ENCODE peak calls at places on chromosomes 13 and 19, in six cellular contexts. Q is left lung; A is CD4-positive, alpha-beta T cell; T is tibial nerve; F is nephron progenitor cell; J is cardiac fibroblast. S is an unnamed sample.

GRCh38 chr19:1085676-1086442 is 9.3 kb downstream of the POLR2E start:
- DNase-seq in Q (no peak), J (no peak), T (no peak), F (no peak), A (no peak), S (no peak)

GRCh38 chr13:100610399-100611347 is 22.1 kb upstream of the GGACT start:
- DNase-seq in Q (no peak), F (no peak), A (no peak), J (no peak), T (no peak), S (no peak)

GRCh38 chr13:44768233-44768632 is 192.1 kb upstream of the TSC22D1 start:
- DNase-seq in T (no peak), A (no peak), Q (no peak), F (no peak), J (peak; percentile 30), S (no peak)

GRCh38 chr13:54657588-54657987 is 1629.0 kb downstream of the OLFM4 start:
- DNase-seq in T (no peak), F (no peak), A (no peak), Q (no peak), J (no peak), S (no peak)

GRCh38 chr19:45179063-45179847 is 671 bp downstream of the BLOC1S3 start:
- DNase-seq in J (peak; percentile 42), A (peak; percentile 18), Q (peak; percentile 44), F (peak; percentile 61), T (no peak), S (no peak)

GRCh38 chr13:79724348-79725103 is 243.6 kb downstream of the NDFIP2 start:
- DNase-seq in J (peak; percentile 10), F (no peak), Q (no peak), T (no peak), A (no peak), S (no peak)

GRCh38 chr19:4034048-4035017 is 26.8 kb downstream of the PIAS4 start:
- DNase-seq in T (no peak), A (no peak), F (no peak), Q (no peak), J (no peak), S (no peak)

GRCh38 chr13:21020176-21020575 is 41.2 kb downstream of the LATS2 start:
- DNase-seq in Q (no peak), A (no peak), F (no peak), T (no peak), J (no peak), S (no peak)

GRCh38 chr13:98258226-98258625 is 81.2 kb upstream of the RNF113B start:
- DNase-seq in Q (no peak), F (no peak), A (no peak), J (no peak), T (no peak), S (no peak)

GRCh38 chr19:11152318-11153062 is 3.1 kb downstream of the SPC24 start:
- DNase-seq in J (peak; percentile 95), F (no peak), Q (no peak), T (peak; percentile 77), A (no peak), S (no peak)

GRCh38 chr19:56015756-56016155 is 29.2 kb downstream of the NLRP5 start:
- DNase-seq in F (peak; percentile 2), T (no peak), A (no peak), Q (no peak), J (no peak), S (no peak)

GRCh38 chr19:37007587-37008220 is 70.5 kb upstream of the ZNF420 start:
- DNase-seq in F (no peak), T (no peak), Q (peak; percentile 59), J (peak; percentile 33), A (peak; percentile 36), S (no peak)

GRCh38 chr19:39270091-39270871 is 2.1 kb downstream of the IFNL2 start:
- DNase-seq in A (no peak), F (no peak), Q (no peak), T (no peak), J (no peak), S (no peak)

GRCh38 chr13:49895826-49896225 is 40.3 kb downstream of the SPRYD7 start:
- DNase-seq in A (no peak), T (no peak), F (no peak), J (no peak), Q (no peak), S (no peak)

GRCh38 chr13:23558675-23559536 is 11.3 kb upstream of the TNFRSF19 start:
- DNase-seq in Q (peak; percentile 63), A (no peak), F (no peak), T (peak; percentile 50), J (peak; percentile 96), S (no peak)

GRCh38 chr13:39364797-39365468 is 238.1 kb downstream of the LHFPL6 start:
- DNase-seq in F (peak; percentile 26), Q (no peak), J (no peak), A (no peak), T (no peak), S (no peak)

GRCh38 chr19:46674416-46675178 is 13.6 kb upstream of the DACT3 start:
- DNase-seq in F (peak; percentile 20), T (no peak), Q (no peak), J (no peak), A (no peak), S (peak; percentile 13)

GRCh38 chr13:59094149-59094548 is 1069.6 kb downstream of the DIAPH3 start:
- DNase-seq in T (no peak), A (no peak), Q (no peak), F (no peak), J (no peak), S (no peak)

GRCh38 chr13:59689057-59689456 is 474.7 kb downstream of the DIAPH3 start:
- DNase-seq in Q (no peak), J (no peak), A (no peak), T (no peak), F (no peak), S (no peak)

GRCh38 chr19:47418595-47419036 is 711 bp downstream of the MEIS3 start:
- DNase-seq in A (no peak), T (no peak), Q (no peak), F (peak; percentile 31), J (no peak), S (no peak)

GRCh38 chr13:95420501-95420900 is 119.2 kb upstream of the ABCC4 start:
- DNase-seq in Q (no peak), J (no peak), A (no peak), F (no peak), T (no peak), S (peak; percentile 24)

GRCh38 chr19:58372311-58373133 is 8.3 kb downstream of the ZNF837 start:
- DNase-seq in F (no peak), A (no peak), T (no peak), J (no peak), Q (no peak), S (no peak)

GRCh38 chr13:113852536-113853517 is 11.0 kb downstream of the GAS6 start:
- DNase-seq in A (no peak), J (no peak), F (no peak), T (no peak), Q (peak; percentile 28), S (no peak)

GRCh38 chr13:47903836-47904235 is 97.2 kb downstream of the SUCLA2 start:
- DNase-seq in A (no peak), Q (no peak), T (no peak), J (peak; percentile 52), F (no peak), S (no peak)

GRCh38 chr13:102300379-102300778 is 101.5 kb downstream of the FGF14 start:
- DNase-seq in T (no peak), J (no peak), Q (no peak), F (no peak), A (no peak), S (no peak)

GRCh38 chr19:39553082-39553652 is 13.2 kb upstream of the EID2 start:
- DNase-seq in A (no peak), T (no peak), F (no peak), Q (no peak), J (no peak), S (no peak)

GRCh38 chr13:43033038-43033437 is 9.7 kb downstream of the DNAJC15 start:
- DNase-seq in T (no peak), F (no peak), A (no peak), J (no peak), Q (no peak), S (no peak)

GRCh38 chr19:31364956-31365355 is 15.7 kb upstream of the TSHZ3 start:
- DNase-seq in Q (no peak), A (no peak), T (no peak), J (no peak), F (no peak), S (no peak)
- TF ChIP-seq CTCF in Q (no peak), A (no peak), T (no peak), J (no peak), F (no peak), S (no peak)

GRCh38 chr19:53900191-53900860 is 8.8 kb upstream of the CACNG7 start:
- DNase-seq in Q (no peak), A (no peak), J (no peak), F (no peak), T (no peak), S (no peak)
- TF ChIP-seq CTCF in Q (no peak), A (no peak), J (no peak), F (no peak), T (no peak), S (no peak)

GRCh38 chr19:16518061-16518460 is 21.9 kb downstream of the C19orf44 start:
- DNase-seq in A (no peak), T (no peak), F (no peak), J (no peak), Q (no peak), S (no peak)

GRCh38 chr19:16516923-16517610 is 20.9 kb downstream of the C19orf44 start:
- DNase-seq in Q (no peak), F (no peak), T (no peak), A (no peak), J (no peak), S (no peak)

GRCh38 chr19:16520074-16520973 is 21.9 kb downstream of the CHERP start:
- DNase-seq in T (no peak), A (no peak), Q (no peak), F (no peak), J (no peak), S (no peak)

GRCh38 chr19:16519230-16519687 is 23.0 kb downstream of the CHERP start:
- DNase-seq in J (no peak), Q (no peak), A (no peak), T (no peak), F (no peak), S (no peak)

DNA sequence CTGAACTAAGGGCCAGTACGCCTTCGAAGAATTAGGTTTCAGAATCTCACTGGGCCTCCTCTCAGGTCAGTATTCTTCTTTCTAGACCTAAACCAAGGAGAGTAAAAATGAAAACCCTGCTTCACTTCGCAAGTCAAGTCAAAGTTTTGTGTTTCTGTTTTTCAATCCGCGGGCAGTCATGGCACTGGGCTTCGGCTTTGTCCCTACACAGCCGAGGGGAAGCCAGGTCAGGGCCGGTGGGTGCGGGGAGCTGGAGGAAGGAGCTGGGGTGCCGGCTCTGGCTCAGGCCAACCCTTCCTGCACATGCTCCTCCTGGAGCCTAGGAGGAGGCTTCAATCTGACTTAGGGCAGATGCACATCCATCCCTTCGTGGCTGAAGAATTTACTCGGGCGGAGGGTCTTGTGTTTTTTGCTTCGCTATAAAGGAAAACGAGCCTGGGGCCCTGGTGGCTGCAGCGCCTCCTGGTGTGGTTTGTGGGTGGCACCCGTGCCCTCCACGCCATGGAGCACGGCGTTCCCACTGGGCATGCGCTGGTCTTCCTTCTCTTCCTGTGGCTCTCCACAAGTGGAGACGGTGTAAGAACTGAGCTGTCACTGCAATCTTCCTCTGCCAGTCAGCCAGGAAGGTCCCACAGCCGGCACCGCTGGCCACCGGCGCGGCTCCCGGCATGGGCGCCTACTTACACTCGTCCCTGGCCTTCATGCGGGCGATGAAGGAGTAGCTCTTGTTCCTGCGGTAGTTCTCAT is 22.5 kb downstream of the C19orf44 start:
- DNase-seq in J (no peak), F (no peak), T (no peak), Q (no peak), A (no peak), S (no peak)
- TF ChIP-seq CTCF in J (no peak), F (no peak), T (no peak), Q (no peak), A (no peak), S (peak; percentile 15)

GRCh38 chr19:6738726-6739389 is 622 bp upstream of the TRIP10 start:
- DNase-seq in T (no peak), J (peak; percentile 44), Q (no peak), A (peak; percentile 8), F (peak; percentile 54), S (peak; percentile 22)
- TF ChIP-seq CTCF in T (no peak), J (no peak), Q (no peak), A (peak; percentile 58), F (no peak), S (no peak)

S was measured in endothelial cell.